ENCODE peak calls at places on chromosomes 16 and 17, in six cellular contexts. One of them, this sample, is unnamed.

GRCh38 chr17:42518046-42518754 is 17.8 kb upstream of the NAGLU start:
- DNase-seq in Daoy: peak; percentile 91
- DNase-seq in NCI-H1436: no peak
- DNase-seq in GOT3: peak; percentile 52
- DNase-seq in activated CD4-positive, alpha-beta T cell treated with anti-CD3 and anti-CD28 coated beads, Interleukin-2, amount 10 ng/mL, durations not matched to agents 24 days and 14 days: no peak
- DNase-seq in cardiac septum: peak; percentile 89
- DNase-seq in this sample: peak; percentile 87

GRCh38 chr16:56257666-56258359 is 66.5 kb downstream of the GNAO1 start:
- DNase-seq in Daoy: no peak
- DNase-seq in NCI-H1436: no peak
- DNase-seq in GOT3: no peak
- DNase-seq in activated CD4-positive, alpha-beta T cell treated with anti-CD3 and anti-CD28 coated beads, Interleukin-2, amount 10 ng/mL, durations not matched to agents 24 days and 14 days: no peak
- DNase-seq in cardiac septum: no peak
- DNase-seq in this sample: no peak

GRCh38 chr17:40309031-40309937 is at the start of gene RARA:
- DNase-seq in Daoy: no peak
- DNase-seq in NCI-H1436: peak; percentile 58
- DNase-seq in GOT3: no peak
- DNase-seq in activated CD4-positive, alpha-beta T cell treated with anti-CD3 and anti-CD28 coated beads, Interleukin-2, amount 10 ng/mL, durations not matched to agents 24 days and 14 days: no peak
- DNase-seq in cardiac septum: peak; percentile 84
- DNase-seq in this sample: peak; percentile 79

GRCh38 chr17:67608691-67609090 is 109.0 kb upstream of the NOL11 start:
- DNase-seq in Daoy: peak; percentile 65
- DNase-seq in NCI-H1436: no peak
- DNase-seq in GOT3: no peak
- DNase-seq in activated CD4-positive, alpha-beta T cell treated with anti-CD3 and anti-CD28 coated beads, Interleukin-2, amount 10 ng/mL, durations not matched to agents 24 days and 14 days: no peak
- DNase-seq in cardiac septum: no peak
- DNase-seq in this sample: no peak

GRCh38 chr16:27229891-27230470 is 26.7 kb downstream of the KDM8 start:
- DNase-seq in Daoy: no peak
- DNase-seq in NCI-H1436: no peak
- DNase-seq in GOT3: no peak
- DNase-seq in activated CD4-positive, alpha-beta T cell treated with anti-CD3 and anti-CD28 coated beads, Interleukin-2, amount 10 ng/mL, durations not matched to agents 24 days and 14 days: no peak
- DNase-seq in cardiac septum: peak; percentile 41
- DNase-seq in this sample: no peak

GRCh38 chr17:12769981-12770380 is 19.3 kb upstream of the ARHGAP44 start:
- DNase-seq in Daoy: no peak
- DNase-seq in NCI-H1436: no peak
- DNase-seq in GOT3: no peak
- DNase-seq in activated CD4-positive, alpha-beta T cell treated with anti-CD3 and anti-CD28 coated beads, Interleukin-2, amount 10 ng/mL, durations not matched to agents 24 days and 14 days: no peak
- DNase-seq in cardiac septum: no peak
- DNase-seq in this sample: no peak

GRCh38 chr16:83348991-83349390 is 458.8 kb upstream of the HSBP1 start:
- DNase-seq in Daoy: no peak
- DNase-seq in NCI-H1436: no peak
- DNase-seq in GOT3: no peak
- DNase-seq in activated CD4-positive, alpha-beta T cell treated with anti-CD3 and anti-CD28 coated beads, Interleukin-2, amount 10 ng/mL, durations not matched to agents 24 days and 14 days: no peak
- DNase-seq in cardiac septum: no peak
- DNase-seq in this sample: no peak

GRCh38 chr17:41863074-41863843 is 2.0 kb downstream of the KLHL11 start:
- DNase-seq in Daoy: no peak
- DNase-seq in NCI-H1436: no peak
- DNase-seq in GOT3: no peak
- DNase-seq in activated CD4-positive, alpha-beta T cell treated with anti-CD3 and anti-CD28 coated beads, Interleukin-2, amount 10 ng/mL, durations not matched to agents 24 days and 14 days: peak; percentile 72
- DNase-seq in cardiac septum: no peak
- DNase-seq in this sample: no peak

GRCh38 chr17:77140878-77141767 is at the start of gene SEC14L1:
- DNase-seq in Daoy: peak; percentile 63
- DNase-seq in NCI-H1436: no peak
- DNase-seq in GOT3: no peak
- DNase-seq in activated CD4-positive, alpha-beta T cell treated with anti-CD3 and anti-CD28 coated beads, Interleukin-2, amount 10 ng/mL, durations not matched to agents 24 days and 14 days: peak; percentile 84
- DNase-seq in cardiac septum: peak; percentile 77
- DNase-seq in this sample: peak; percentile 50

GRCh38 chr17:76868669-76869208 is 535 bp downstream of the MGAT5B start:
- DNase-seq in Daoy: peak; percentile 49
- DNase-seq in NCI-H1436: no peak
- DNase-seq in GOT3: no peak
- DNase-seq in activated CD4-positive, alpha-beta T cell treated with anti-CD3 and anti-CD28 coated beads, Interleukin-2, amount 10 ng/mL, durations not matched to agents 24 days and 14 days: peak; percentile 76
- DNase-seq in cardiac septum: no peak
- DNase-seq in this sample: no peak

GRCh38 chr17:1762906-1763829 is 1.3 kb downstream of the SERPINF1 start:
- DNase-seq in Daoy: no peak
- DNase-seq in NCI-H1436: no peak
- DNase-seq in GOT3: no peak
- DNase-seq in activated CD4-positive, alpha-beta T cell treated with anti-CD3 and anti-CD28 coated beads, Interleukin-2, amount 10 ng/mL, durations not matched to agents 24 days and 14 days: peak; percentile 60
- DNase-seq in cardiac septum: no peak
- DNase-seq in this sample: no peak

GRCh38 chr16:55943257-55943656 is 68.1 kb upstream of the CES5A start:
- DNase-seq in Daoy: no peak
- DNase-seq in NCI-H1436: no peak
- DNase-seq in GOT3: no peak
- DNase-seq in activated CD4-positive, alpha-beta T cell treated with anti-CD3 and anti-CD28 coated beads, Interleukin-2, amount 10 ng/mL, durations not matched to agents 24 days and 14 days: peak; percentile 29
- DNase-seq in cardiac septum: no peak
- DNase-seq in this sample: no peak

GRCh38 chr17:27457731-27458523 is 1.7 kb downstream of the KSR1 start:
- DNase-seq in Daoy: peak; percentile 63
- DNase-seq in NCI-H1436: no peak
- DNase-seq in GOT3: no peak
- DNase-seq in activated CD4-positive, alpha-beta T cell treated with anti-CD3 and anti-CD28 coated beads, Interleukin-2, amount 10 ng/mL, durations not matched to agents 24 days and 14 days: no peak
- DNase-seq in cardiac septum: no peak
- DNase-seq in this sample: no peak

GRCh38 chr16:79677799-79678525 is 77.4 kb upstream of the MAF start:
- DNase-seq in Daoy: no peak
- DNase-seq in NCI-H1436: no peak
- DNase-seq in GOT3: no peak
- DNase-seq in activated CD4-positive, alpha-beta T cell treated with anti-CD3 and anti-CD28 coated beads, Interleukin-2, amount 10 ng/mL, durations not matched to agents 24 days and 14 days: no peak
- DNase-seq in cardiac septum: no peak
- DNase-seq in this sample: no peak

GRCh38 chr16:57962756-57963155 is 8.2 kb downstream of the CNGB1 start:
- DNase-seq in Daoy: no peak
- DNase-seq in NCI-H1436: no peak
- DNase-seq in GOT3: no peak
- DNase-seq in activated CD4-positive, alpha-beta T cell treated with anti-CD3 and anti-CD28 coated beads, Interleukin-2, amount 10 ng/mL, durations not matched to agents 24 days and 14 days: no peak
- DNase-seq in cardiac septum: no peak
- DNase-seq in this sample: no peak

GRCh38 chr16:17511340-17511739 is 40.6 kb upstream of the XYLT1 start:
- DNase-seq in Daoy: no peak
- DNase-seq in NCI-H1436: no peak
- DNase-seq in GOT3: no peak
- DNase-seq in activated CD4-positive, alpha-beta T cell treated with anti-CD3 and anti-CD28 coated beads, Interleukin-2, amount 10 ng/mL, durations not matched to agents 24 days and 14 days: no peak
- DNase-seq in cardiac septum: no peak
- DNase-seq in this sample: no peak

GRCh38 chr16:84465154-84465553 is 39.3 kb downstream of the MEAK7 start:
- DNase-seq in Daoy: no peak
- DNase-seq in NCI-H1436: no peak
- DNase-seq in GOT3: no peak
- DNase-seq in activated CD4-positive, alpha-beta T cell treated with anti-CD3 and anti-CD28 coated beads, Interleukin-2, amount 10 ng/mL, durations not matched to agents 24 days and 14 days: no peak
- DNase-seq in cardiac septum: peak; percentile 33
- DNase-seq in this sample: no peak

GRCh38 chr16:66946974-66947301 is 11.6 kb downstream of the CES2 start:
- DNase-seq in Daoy: no peak
- DNase-seq in NCI-H1436: no peak
- DNase-seq in GOT3: no peak
- DNase-seq in activated CD4-positive, alpha-beta T cell treated with anti-CD3 and anti-CD28 coated beads, Interleukin-2, amount 10 ng/mL, durations not matched to agents 24 days and 14 days: no peak
- DNase-seq in cardiac septum: no peak
- DNase-seq in this sample: no peak

GRCh38 chr17:74431568-74432483 is at the start of gene GPRC5C:
- DNase-seq in Daoy: peak; percentile 92
- DNase-seq in NCI-H1436: peak; percentile 54
- DNase-seq in GOT3: no peak
- DNase-seq in activated CD4-positive, alpha-beta T cell treated with anti-CD3 and anti-CD28 coated beads, Interleukin-2, amount 10 ng/mL, durations not matched to agents 24 days and 14 days: peak; percentile 86
- DNase-seq in cardiac septum: peak; percentile 82
- DNase-seq in this sample: peak; percentile 96

GRCh38 chr16:57611184-57611583 is 17.2 kb upstream of the ADGRG1 start:
- DNase-seq in Daoy: no peak
- DNase-seq in NCI-H1436: no peak
- DNase-seq in GOT3: no peak
- DNase-seq in activated CD4-positive, alpha-beta T cell treated with anti-CD3 and anti-CD28 coated beads, Interleukin-2, amount 10 ng/mL, durations not matched to agents 24 days and 14 days: no peak
- DNase-seq in cardiac septum: no peak
- DNase-seq in this sample: no peak

GRCh38 chr16:89048871-89049422 is 44.7 kb upstream of the ACSF3 start:
- DNase-seq in Daoy: no peak
- DNase-seq in NCI-H1436: no peak
- DNase-seq in GOT3: no peak
- DNase-seq in activated CD4-positive, alpha-beta T cell treated with anti-CD3 and anti-CD28 coated beads, Interleukin-2, amount 10 ng/mL, durations not matched to agents 24 days and 14 days: no peak
- DNase-seq in cardiac septum: no peak
- DNase-seq in this sample: no peak

GRCh38 chr17:1515640-1516402 is 591 bp downstream of the INPP5K start:
- DNase-seq in Daoy: peak; percentile 87
- DNase-seq in NCI-H1436: peak; percentile 42
- DNase-seq in GOT3: no peak
- DNase-seq in activated CD4-positive, alpha-beta T cell treated with anti-CD3 and anti-CD28 coated beads, Interleukin-2, amount 10 ng/mL, durations not matched to agents 24 days and 14 days: peak; percentile 90
- DNase-seq in cardiac septum: no peak
- DNase-seq in this sample: peak; percentile 82

GRCh38 chr16:29994613-29995329 is 646 bp downstream of the HIRIP3 start:
- DNase-seq in Daoy: peak; percentile 69
- DNase-seq in NCI-H1436: no peak
- DNase-seq in GOT3: peak; percentile 16
- DNase-seq in activated CD4-positive, alpha-beta T cell treated with anti-CD3 and anti-CD28 coated beads, Interleukin-2, amount 10 ng/mL, durations not matched to agents 24 days and 14 days: peak; percentile 93
- DNase-seq in cardiac septum: no peak
- DNase-seq in this sample: peak; percentile 89

GRCh38 chr16:2198283-2198682 is 1.9 kb upstream of the CASKIN1 start:
- DNase-seq in Daoy: no peak
- DNase-seq in NCI-H1436: no peak
- DNase-seq in GOT3: no peak
- DNase-seq in activated CD4-positive, alpha-beta T cell treated with anti-CD3 and anti-CD28 coated beads, Interleukin-2, amount 10 ng/mL, durations not matched to agents 24 days and 14 days: no peak
- DNase-seq in cardiac septum: no peak
- DNase-seq in this sample: no peak

GRCh38 chr16:68445458-68445857 is 2.9 kb downstream of the SMPD3 start:
- DNase-seq in Daoy: peak; percentile 56
- DNase-seq in NCI-H1436: peak; percentile 67
- DNase-seq in GOT3: no peak
- DNase-seq in activated CD4-positive, alpha-beta T cell treated with anti-CD3 and anti-CD28 coated beads, Interleukin-2, amount 10 ng/mL, durations not matched to agents 24 days and 14 days: peak; percentile 90
- DNase-seq in cardiac septum: peak; percentile 76
- DNase-seq in this sample: peak; percentile 81